ENCODE peak calls at places on chromosomes 12 and 14, in ten cellular contexts. R is nephron progenitor cell; O is stimulated activated CD4-positive, alpha-beta T cell treated with anti-CD3 and anti-CD28 coated beads, Interleukin-15, amount 100 ng/mL, for 1 hour; C is NCI-H2171; B is type B pancreatic cell; M is neural progenitor cell; J is activated T-cell treated with anti-CD3 and anti-CD28 coated beads for 48 hours; I is retina; D is right cardiac atrium; E is GM19239. X is an unnamed sample.

GRCh38 chr14:24261969-24262327 is 1.0 kb downstream of the TGM1 start:
- DNase-seq in R (no peak), O (no peak), C (no peak), B (no peak), M (no peak), J (no peak), I (no peak), D (no peak), E (no peak), X (no peak)

GRCh38 chr14:101709962-101710891 is 51.3 kb upstream of the PPP2R5C start:
- DNase-seq in R (no peak), O (no peak), C (no peak), B (no peak), M (no peak), J (no peak), I (no peak), D (no peak), E (no peak), X (no peak)

GRCh38 chr12:122087431-122088180 is 9.1 kb downstream of the MLXIP start:
- DNase-seq in R (peak), O (no peak), C (no peak), B (no peak), M (no peak), J (no peak), I (peak), D (no peak), E (no peak), X (no peak)

GRCh38 chr12:91732086-91732485 is 413.6 kb downstream of the BTG1 start:
- DNase-seq in R (no peak), O (no peak), C (no peak), B (no peak), M (no peak), J (no peak), I (no peak), D (no peak), E (no peak), X (no peak)

GRCh38 chr14:64095620-64096019 is 198.6 kb downstream of the ESR2 start:
- DNase-seq in R (no peak), O (no peak), C (no peak), B (no peak), M (no peak), J (peak), I (no peak), D (no peak), E (no peak), X (no peak)

GRCh38 chr12:109111775-109112491 is 4.5 kb upstream of the ACACB start:
- DNase-seq in R (peak), O (peak), C (no peak), B (no peak), M (peak), J (peak), I (peak), D (peak), E (no peak), X (peak)

GRCh38 chr12:67034110-67034879 is 234.9 kb upstream of the CAND1 start:
- DNase-seq in R (no peak), O (no peak), C (no peak), B (no peak), M (peak), J (peak), I (no peak), D (no peak), E (no peak), X (no peak)

GRCh38 chr14:32217301-32217700 is 14.2 kb upstream of the RNU6-8 start:
- DNase-seq in R (no peak), O (no peak), C (peak), B (no peak), M (no peak), J (no peak), I (no peak), D (no peak), E (no peak), X (no peak)

GRCh38 chr14:65229431-65230286 is 127.3 kb upstream of the MAX start:
- DNase-seq in R (peak), O (no peak), C (no peak), B (no peak), M (peak), J (no peak), I (peak), D (peak), E (peak), X (peak)

GRCh38 chr12:716506-716905 is 35.9 kb upstream of the WNK1 start:
- DNase-seq in R (no peak), O (no peak), C (no peak), B (no peak), M (no peak), J (peak), I (no peak), D (peak), E (no peak), X (no peak)

GRCh38 chr12:121015825-121016766 is at the start of gene C12orf43:
- DNase-seq in R (peak), O (peak), C (peak), B (peak), M (peak), J (peak), I (peak), D (peak), E (peak), X (peak)

GRCh38 chr12:3432868-3433267 is 58.1 kb upstream of the PRMT8 start:
- DNase-seq in R (no peak), O (no peak), C (no peak), B (no peak), M (no peak), J (no peak), I (no peak), D (no peak), E (no peak), X (no peak)

GRCh38 chr14:73833530-73834257 is 17.9 kb upstream of the PTGR2 start:
- DNase-seq in R (no peak), O (no peak), C (no peak), B (no peak), M (peak), J (no peak), I (peak), D (peak), E (no peak), X (no peak)

GRCh38 chr12:97944576-97944975 is 482.0 kb downstream of the RMST start:
- DNase-seq in R (no peak), O (no peak), C (no peak), B (no peak), M (no peak), J (no peak), I (no peak), D (no peak), E (no peak), X (no peak)

GRCh38 chr14:85252011-85252410 is 277.9 kb upstream of the FLRT2 start:
- DNase-seq in R (no peak), O (no peak), C (no peak), B (no peak), M (no peak), J (no peak), I (no peak), D (no peak), E (no peak), X (no peak)

GRCh38 chr12:18479266-18479665 is 217.9 kb downstream of the PIK3C2G start:
- DNase-seq in R (no peak), O (no peak), C (no peak), B (no peak), M (no peak), J (no peak), I (no peak), D (no peak), E (no peak), X (no peak)

GRCh38 chr12:55612646-55613045 is 24.0 kb upstream of the OR10P1 start:
- DNase-seq in R (no peak), O (no peak), C (no peak), B (no peak), M (no peak), J (no peak), I (no peak), D (no peak), E (no peak), X (no peak)

GRCh38 chr12:132766380-132767085 is 4.9 kb upstream of the ANKLE2 start:
- DNase-seq in R (no peak), O (no peak), C (peak), B (no peak), M (no peak), J (no peak), I (no peak), D (peak), E (no peak), X (no peak)

GRCh38 chr14:101226603-101227425 is 323.3 kb upstream of the RTL1 start:
- DNase-seq in R (no peak), O (no peak), C (no peak), B (no peak), M (no peak), J (no peak), I (no peak), D (no peak), E (no peak), X (no peak)

X was measured in memory B cell.